ENCODE peak calls at places on chromosome 19, in eight cellular contexts. D is neuronal stem cell, A is MM.1S, R is stomach, P is keratinocyte, C is sigmoid colon, G is GM23338, Y is GM23248. Z is an unnamed sample.

GRCh38 chr19:4519521-4520277 is 1.4 kb upstream of the PLIN4 start:
- DNase-seq in D (no peak), A (no peak), R (no peak), P (peak; percentile 40), C (peak; percentile 95), G (no peak), Y (peak; percentile 21), Z (no peak)

GRCh38 chr19:10987621-10988297 is 26.9 kb downstream of the SMARCA4 start:
- DNase-seq in D (no peak), A (no peak), R (no peak), P (no peak), C (no peak), G (no peak), Y (no peak), Z (no peak)

GRCh38 chr19:49933643-49934042 is 4.3 kb upstream of the NUP62 start:
- DNase-seq in D (no peak), A (no peak), R (no peak), P (no peak), C (no peak), G (no peak), Y (no peak), Z (no peak)

GRCh38 chr19:51123381-51124186 is 1.1 kb upstream of the SIGLEC9 start:
- DNase-seq in D (no peak), A (no peak), R (peak; percentile 50), P (no peak), C (peak; percentile 72), G (no peak), Y (no peak), Z (no peak)

GRCh38 chr19:30783212-30783611 is 411.0 kb downstream of the ZNF536 start:
- DNase-seq in D (no peak), A (no peak), R (no peak), P (no peak), C (no peak), G (no peak), Y (no peak), Z (no peak)

GRCh38 chr19:13613447-13613846 is 107.2 kb upstream of the CACNA1A start:
- DNase-seq in D (no peak), A (no peak), R (no peak), P (no peak), C (no peak), G (no peak), Y (no peak), Z (no peak)

GRCh38 chr19:33408116-33408515 is 34.6 kb downstream of the CEBPG start:
- DNase-seq in D (no peak), A (no peak), R (no peak), P (no peak), C (no peak), G (no peak), Y (no peak), Z (no peak)

GRCh38 chr19:53076984-53077383 is 26.2 kb downstream of the ZNF160 start:
- DNase-seq in D (peak; percentile 47), A (no peak), R (no peak), P (no peak), C (peak; percentile 64), G (peak; percentile 97), Y (peak; percentile 67), Z (peak; percentile 85)

GRCh38 chr19:33687761-33688656 is 66.3 kb downstream of the CHST8 start:
- DNase-seq in D (no peak), A (no peak), R (no peak), P (no peak), C (no peak), G (no peak), Y (no peak), Z (no peak)

GRCh38 chr19:56988271-56988670 is 131.5 kb upstream of the USP29 start:
- DNase-seq in D (no peak), A (no peak), R (no peak), P (no peak), C (no peak), G (no peak), Y (no peak), Z (no peak)

GRCh38 chr19:1168877-1169791 is 4.9 kb downstream of the SBNO2 start:
- DNase-seq in D (no peak), A (no peak), R (peak; percentile 82), P (no peak), C (peak; percentile 80), G (no peak), Y (peak; percentile 90), Z (no peak)

GRCh38 chr19:13766095-13766481 is 1.8 kb downstream of the MRI1 start:
- DNase-seq in D (no peak), A (no peak), R (no peak), P (no peak), C (no peak), G (no peak), Y (no peak), Z (no peak)

GRCh38 chr19:3890590-3890989 is 10.1 kb downstream of the ATCAY start:
- DNase-seq in D (no peak), A (no peak), R (no peak), P (no peak), C (no peak), G (no peak), Y (no peak), Z (no peak)

GRCh38 chr19:4896372-4896771 is 6.3 kb downstream of the ARRDC5 start:
- DNase-seq in D (no peak), A (no peak), R (peak; percentile 46), P (no peak), C (no peak), G (no peak), Y (peak; percentile 68), Z (no peak)

GRCh38 chr19:28878862-28879566 is 333.9 kb downstream of the UQCRFS1 start:
- DNase-seq in D (peak; percentile 77), A (peak; percentile 79), R (peak; percentile 77), P (no peak), C (peak; percentile 82), G (peak; percentile 94), Y (peak; percentile 83), Z (peak; percentile 83)

GRCh38 chr19:56933014-56933705 is 92.6 kb upstream of the PEG3 start:
- DNase-seq in D (no peak), A (no peak), R (no peak), P (no peak), C (no peak), G (no peak), Y (no peak), Z (no peak)

GRCh38 chr19:55118401-55118991 is 1.1 kb upstream of the PPP1R12C start:
- DNase-seq in D (peak; percentile 75), A (no peak), R (no peak), P (no peak), C (no peak), G (peak; percentile 97), Y (peak; percentile 34), Z (peak; percentile 98)
- H3K27ac ChIP-seq in D (peak overlapping the region; percentile 48), A (no peak overlapping the region), R (peak overlapping the region; percentile 68), P (peak overlapping the region; percentile 61), C (peak overlapping the region; percentile 97), G (peak overlapping the region; percentile 60), Y (peak overlapping the region; percentile 76), Z (no peak overlapping the region)

DNA sequence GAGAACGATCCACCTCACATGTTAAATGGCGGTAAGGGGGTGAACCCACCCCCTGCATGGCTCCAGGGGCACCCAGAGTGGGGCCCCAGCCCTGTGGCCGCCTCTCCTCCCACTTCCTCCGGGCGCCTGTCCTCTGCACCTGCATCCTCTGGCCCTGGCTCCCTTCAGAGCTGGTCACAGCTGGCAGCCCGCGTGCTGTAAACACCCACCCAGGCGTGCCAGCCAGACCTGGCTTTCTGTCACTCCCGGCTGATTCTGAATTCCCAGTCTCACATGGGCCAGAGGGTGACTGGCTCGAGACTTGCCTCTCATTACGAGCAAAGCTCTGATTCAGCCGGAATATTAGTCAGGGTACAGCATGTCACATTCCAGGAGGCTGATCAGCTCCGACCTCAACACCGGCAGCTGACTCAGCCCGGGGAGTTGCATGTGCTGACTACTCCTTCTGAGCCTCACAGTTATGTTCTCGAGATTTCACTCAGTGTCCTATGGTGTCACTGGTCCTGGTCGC is 75.1 kb downstream of the GNG7 start:
- DNase-seq in D (no peak), A (peak; percentile 91), R (peak; percentile 87), P (peak; percentile 99), C (peak; percentile 84), G (no peak), Y (peak; percentile 100), Z (no peak)
- H3K4me1 ChIP-seq in D (no peaks in the 10 kb centered on the region), A (peaks cover 31% of the 10 kb centered on the region), R (peaks cover 65% of the 10 kb centered on the region), P (peaks cover 19% of the 10 kb centered on the region), C (peaks cover 14% of the 10 kb centered on the region), G (no peaks in the 10 kb centered on the region), Y (peaks cover 10% of the 10 kb centered on the region), Z (no peaks in the 10 kb centered on the region)

GRCh38 chr19:58355215-58355796 is 2.0 kb upstream of the A1BG start:
- DNase-seq in D (no peak), A (no peak), R (no peak), P (no peak), C (peak; percentile 6), G (no peak), Y (no peak), Z (no peak)

GRCh38 chr19:58356236-58356970 is 3.1 kb upstream of the A1BG start:
- DNase-seq in D (no peak), A (no peak), R (no peak), P (no peak), C (peak; percentile 46), G (peak; percentile 82), Y (peak; percentile 57), Z (no peak)

GRCh38 chr19:58356971-58357797 is 3.9 kb upstream of the A1BG start:
- DNase-seq in D (no peak), A (no peak), R (no peak), P (no peak), C (no peak), G (peak; percentile 59), Y (peak; percentile 40), Z (no peak)

GRCh38 chr19:58354478-58355030 is 1.3 kb upstream of the A1BG start:
- DNase-seq in D (no peak), A (no peak), R (no peak), P (no peak), C (no peak), G (no peak), Y (no peak), Z (no peak)

DNA sequence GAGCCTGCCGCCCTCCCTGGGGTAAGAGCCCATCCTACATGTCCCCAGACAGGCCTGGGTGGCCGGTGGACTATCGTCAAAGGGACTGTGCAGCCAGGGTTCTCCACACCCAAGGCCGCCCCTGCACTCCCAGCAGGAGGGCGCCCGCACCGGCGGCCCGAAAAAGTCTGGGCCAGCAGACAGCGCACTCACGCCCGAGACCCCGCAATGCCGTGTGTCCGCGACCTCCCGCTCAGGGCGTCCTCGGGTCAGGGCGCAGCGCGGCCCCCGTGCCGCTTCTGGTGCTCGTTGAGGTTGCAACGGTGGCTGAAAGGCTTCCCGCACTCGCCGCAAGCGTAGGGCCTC is 2.6 kb upstream of the A1BG start:
- DNase-seq in D (no peak), A (no peak), R (no peak), P (no peak), C (no peak), G (no peak), Y (no peak), Z (no peak)
- H3K4me3 ChIP-seq in D (no peak overlapping the region), A (no peak overlapping the region), R (peak overlapping the region; percentile 23), P (no peak overlapping the region), C (peak overlapping the region; percentile 16), G (peak overlapping the region; percentile 52), Y (peak overlapping the region; percentile 50), Z (no peak overlapping the region)

DNA sequence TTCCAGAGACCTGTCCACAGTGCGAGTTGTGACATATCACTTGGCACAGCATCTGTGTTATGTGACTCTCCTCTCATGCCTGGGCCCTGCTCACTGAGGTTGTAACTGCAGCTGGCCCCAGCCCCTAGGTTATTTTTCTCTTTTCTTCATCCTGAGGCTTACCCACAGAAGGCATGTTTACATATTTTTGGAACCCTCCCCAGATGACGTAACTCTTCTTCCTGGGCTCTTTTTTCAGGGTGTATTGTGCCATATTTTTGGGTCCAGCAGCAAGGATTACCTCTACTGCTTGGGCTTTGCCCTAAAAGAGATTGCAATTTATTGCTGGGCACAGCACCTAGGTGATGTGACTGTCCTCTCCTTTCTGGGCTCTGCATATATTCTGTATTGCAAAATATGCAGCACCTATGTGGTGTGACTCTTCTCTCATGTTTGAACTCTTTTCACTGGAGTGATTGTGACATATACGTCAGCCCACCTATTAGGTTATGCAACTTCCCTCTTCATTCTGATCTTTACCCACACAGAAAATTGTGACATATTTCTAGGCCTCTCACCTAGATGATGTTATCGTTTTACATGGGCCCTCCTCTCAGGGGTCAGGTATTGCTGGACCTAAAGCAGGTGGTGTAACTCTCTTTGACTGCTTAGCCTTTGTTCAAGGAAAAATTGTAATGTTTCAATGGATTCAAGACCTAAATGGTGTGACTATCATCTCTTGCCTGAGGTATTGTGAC is 64.5 kb upstream of the ZNF724 start:
- DNase-seq in D (no peak), A (no peak), R (no peak), P (no peak), C (no peak), G (no peak), Y (no peak), Z (no peak)
- H3K27ac ChIP-seq in D (no peak overlapping the region), A (no peak overlapping the region), R (no peak overlapping the region), P (no peak overlapping the region), C (no peak overlapping the region), G (no peak overlapping the region), Y (no peak overlapping the region), Z (no peak overlapping the region)